ENCODE peak calls at places on chromosome 22, in four cellular contexts. W is IMR-90; P is activated CD8-positive, alpha-beta memory T cell treated with anti-CD3 and anti-CD28 coated beads for 24 hours; O is T47D. X is an unnamed sample.

GRCh38 chr22:37260396-37260795 is 16.3 kb upstream of the RAC2 start:
- DNase-seq in W (no peak), P (no peak), O (no peak), X (no peak)

GRCh38 chr22:46172522-46172921 is 22.2 kb downstream of the PPARA start:
- DNase-seq in W (no peak), P (no peak), O (no peak), X (no peak)

GRCh38 chr22:39092111-39092867 is 4.8 kb upstream of the APOBEC3H start:
- DNase-seq in W (no peak), P (no peak), O (no peak), X (no peak)

GRCh38 chr22:40218152-40218551 is 40.4 kb downstream of the TNRC6B start:
- DNase-seq in W (no peak), P (no peak), O (no peak), X (no peak)

GRCh38 chr22:33867118-33867863 is 53.0 kb downstream of the LARGE1 start:
- DNase-seq in W (peak; percentile 77), P (no peak), O (no peak), X (no peak)

GRCh38 chr22:47061226-47061625 is 298.8 kb downstream of the TBC1D22A start:
- DNase-seq in W (no peak), P (no peak), O (no peak), X (no peak)

GRCh38 chr22:44362249-44363040 is 49.7 kb upstream of the SHISAL1 start:
- DNase-seq in W (peak; percentile 52), P (no peak), O (no peak), X (no peak)

GRCh38 chr22:46457502-46458488 is 79.6 kb downstream of the CELSR1 start:
- DNase-seq in W (peak; percentile 64), P (no peak), O (no peak), X (no peak)

GRCh38 chr22:35150163-35151107 is 84.5 kb downstream of the ISX start:
- DNase-seq in W (peak; percentile 42), P (peak; percentile 85), O (peak; percentile 5), X (peak; percentile 78)

GRCh38 chr22:36807627-36808026 is 9.2 kb downstream of the PVALB start:
- DNase-seq in W (no peak), P (no peak), O (no peak), X (no peak)

GRCh38 chr22:27768027-27768640 is 33.4 kb downstream of the MN1 start:
- DNase-seq in W (no peak), P (no peak), O (no peak), X (no peak)

GRCh38 chr22:40210814-40211213 is 33.1 kb downstream of the TNRC6B start:
- DNase-seq in W (no peak), P (no peak), O (no peak), X (no peak)

GRCh38 chr22:22397292-22397870 is 111.2 kb downstream of the ZNF280B start:
- DNase-seq in W (no peak), P (no peak), O (peak; percentile 21), X (no peak)

GRCh38 chr22:37193629-37194191 is 5.7 kb upstream of the C1QTNF6 start:
- DNase-seq in W (peak; percentile 36), P (peak; percentile 87), O (no peak), X (no peak)

GRCh38 chr22:50304528-50305392 is 2.7 kb downstream of the PLXNB2 start:
- DNase-seq in W (no peak), P (no peak), O (no peak), X (no peak)

GRCh38 chr22:19671316-19671715 is 43.0 kb upstream of the SEPTIN5 start:
- DNase-seq in W (no peak), P (no peak), O (no peak), X (no peak)

GRCh38 chr22:36277482-36278291 is 24.8 kb downstream of the APOL1 start:
- DNase-seq in W (peak; percentile 56), P (peak; percentile 85), O (peak; percentile 35), X (no peak)

GRCh38 chr22:46791201-46791731 is 28.8 kb downstream of the TBC1D22A start:
- DNase-seq in W (peak; percentile 83), P (peak; percentile 88), O (no peak), X (no peak)

GRCh38 chr22:30044369-30044768 is 35.9 kb upstream of the HORMAD2 start:
- DNase-seq in W (peak; percentile 93), P (no peak), O (peak; percentile 39), X (no peak)

GRCh38 chr22:36991220-36991619 is 28.0 kb downstream of the TST start:
- DNase-seq in W (no peak), P (no peak), O (no peak), X (no peak)

GRCh38 chr22:39960791-39961746 is 872 bp downstream of the TMA7B start:
- DNase-seq in W (peak; percentile 98), P (peak; percentile 82), O (no peak), X (no peak)

GRCh38 chr22:28711820-28712777 is 29.5 kb downstream of the CHEK2 start:
- DNase-seq in W (peak; percentile 97), P (no peak), O (no peak), X (no peak)

X was measured in type B pancreatic cell.